ENCODE peak calls at places on chromosomes 11 and 22, in five cellular contexts. V is COR-L47, D is RPMI8226, I is hippocampal formation, O is NCI-H1930. E is an unnamed sample.

GRCh38 chr11:75667268-75667830 is 1.5 kb downstream of the MAP6 start:
- DNase-seq in O (peak; percentile 58), D (peak; percentile 15), V (peak; percentile 65), I (no peak), E (no peak)

GRCh38 chr22:46007003-46007847 is 30.3 kb upstream of the WNT7B start:
- DNase-seq in D (peak; percentile 76), V (no peak), O (no peak), I (no peak), E (no peak)

GRCh38 chr11:78800089-78800690 is 225.5 kb upstream of the NARS2 start:
- DNase-seq in V (no peak), I (no peak), D (no peak), O (no peak), E (peak; percentile 4)

GRCh38 chr11:47886096-47886495 is 37.9 kb upstream of the NUP160 start:
- DNase-seq in O (no peak), I (no peak), V (no peak), D (peak; percentile 12), E (no peak)

GRCh38 chr11:1876361-1877063 is 15.2 kb downstream of the PRR33 start:
- DNase-seq in I (no peak), O (no peak), D (no peak), V (peak; percentile 13), E (no peak)

GRCh38 chr11:70201876-70202861 is 927 bp upstream of the FADD start:
- DNase-seq in D (no peak), V (no peak), I (no peak), O (no peak), E (no peak)

GRCh38 chr11:67006029-67006884 is 16.7 kb upstream of the SYT12 start:
- DNase-seq in O (no peak), V (peak; percentile 15), D (peak; percentile 59), I (no peak), E (no peak)

GRCh38 chr11:10019906-10020682 is 273.9 kb downstream of the SBF2 start:
- DNase-seq in V (no peak), I (no peak), O (no peak), D (no peak), E (no peak)

GRCh38 chr11:130180491-130180890 is 20.9 kb downstream of the ST14 start:
- DNase-seq in V (no peak), D (peak; percentile 83), I (no peak), O (no peak), E (no peak)

GRCh38 chr11:117983163-117983475 is 3.1 kb upstream of the IL10RA start:
- DNase-seq in V (no peak), D (no peak), I (no peak), O (no peak), E (no peak)

GRCh38 chr11:124195419-124195734 is 12.2 kb downstream of the OR10D3 start:
- DNase-seq in O (no peak), I (no peak), D (no peak), V (no peak), E (no peak)

E was measured in NCI-H187 treated with DMSO at 0.1 percent for 48 hours.